ENCODE peak calls at places on chromosomes 11 and 22, in four cellular contexts. Y is mammary epithelial cell, V is breast epithelium, U is fibroblast of mammary gland. J is an unnamed sample.

GRCh38 chr22:27863001-27863400 is 56.1 kb downstream of the PITPNB start:
- DNase-seq in V (no peak), Y (no peak), U (no peak), J (no peak)

GRCh38 chr11:76765863-76766350 is 17.2 kb upstream of the TSKU start:
- DNase-seq in U (no peak), Y (no peak), V (no peak), J (no peak)

GRCh38 chr22:47626428-47627390 is 864.3 kb downstream of the TBC1D22A start:
- DNase-seq in Y (no peak), V (no peak), U (no peak), J (no peak)

GRCh38 chr11:69368119-69368880 is 74.3 kb downstream of the MYEOV start:
- DNase-seq in V (no peak), U (no peak), Y (peak), J (no peak)

GRCh38 chr11:7444582-7444981 is 40.7 kb upstream of the OLFML1 start:
- DNase-seq in U (no peak), V (no peak), Y (no peak), J (no peak)

GRCh38 chr11:123299721-123300120 is 104.7 kb upstream of the CLMP start:
- DNase-seq in Y (no peak), U (no peak), V (no peak), J (no peak)

GRCh38 chr22:19597399-19597735 is 73.2 kb upstream of the CLDN5 start:
- DNase-seq in U (no peak), Y (no peak), V (no peak), J (no peak)

GRCh38 chr11:64131657-64132387 is 34.1 kb downstream of the MACROD1 start:
- DNase-seq in V (no peak), Y (no peak), U (no peak), J (no peak)

GRCh38 chr22:48663297-48663696 is 1164.4 kb downstream of the BRD1 start:
- DNase-seq in Y (no peak), V (no peak), U (peak), J (no peak)

GRCh38 chr11:26480041-26480440 is 92.0 kb downstream of the MUC15 start:
- DNase-seq in Y (no peak), V (no peak), U (peak), J (no peak)

GRCh38 chr22:41096841-41097240 is 4.4 kb downstream of the EP300 start:
- DNase-seq in V (no peak), Y (no peak), U (no peak), J (no peak)

GRCh38 chr11:132312616-132313210 is 942.3 kb downstream of the NTM start:
- DNase-seq in V (no peak), U (peak), Y (no peak), J (no peak)

GRCh38 chr11:66020618-66021357 is 5.5 kb downstream of the CATSPER1 start:
- DNase-seq in V (no peak), Y (peak), U (peak), J (no peak)

GRCh38 chr22:38088723-38089473 is 4.9 kb upstream of the SLC16A8 start:
- DNase-seq in Y (peak), U (peak), V (no peak), J (no peak)

GRCh38 chr11:78791254-78791653 is 216.6 kb upstream of the NARS2 start:
- DNase-seq in V (no peak), Y (no peak), U (no peak), J (no peak)

GRCh38 chr22:17501679-17502285 is 61.5 kb upstream of the SLC25A18 start:
- DNase-seq in V (no peak), U (peak), Y (peak), J (no peak)
- TF ChIP-seq CTCF in V (peak), U (peak), Y (peak), J (no peak)

GRCh38 chr11:1922411-1923113 is 3.1 kb downstream of the TNNT3 start:
- DNase-seq in Y (no peak), U (no peak), V (no peak), J (no peak)

GRCh38 chr11:1920128-1920908 is 815 bp downstream of the TNNT3 start:
- DNase-seq in Y (no peak), U (no peak), V (no peak), J (no peak)

GRCh38 chr11:1919428-1920127 is at the start of gene TNNT3:
- DNase-seq in U (no peak), V (no peak), Y (no peak), J (no peak)

GRCh38 chr11:1921576-1922141 is 2.2 kb downstream of the TNNT3 start:
- DNase-seq in U (peak), Y (no peak), V (no peak), J (no peak)

GRCh38 chr11:1920909-1921575 is 1.5 kb downstream of the TNNT3 start:
- DNase-seq in U (no peak), V (no peak), Y (no peak), J (no peak)
- TF ChIP-seq CTCF in U (no peak), V (no peak), Y (no peak), J (no peak)

DNA sequence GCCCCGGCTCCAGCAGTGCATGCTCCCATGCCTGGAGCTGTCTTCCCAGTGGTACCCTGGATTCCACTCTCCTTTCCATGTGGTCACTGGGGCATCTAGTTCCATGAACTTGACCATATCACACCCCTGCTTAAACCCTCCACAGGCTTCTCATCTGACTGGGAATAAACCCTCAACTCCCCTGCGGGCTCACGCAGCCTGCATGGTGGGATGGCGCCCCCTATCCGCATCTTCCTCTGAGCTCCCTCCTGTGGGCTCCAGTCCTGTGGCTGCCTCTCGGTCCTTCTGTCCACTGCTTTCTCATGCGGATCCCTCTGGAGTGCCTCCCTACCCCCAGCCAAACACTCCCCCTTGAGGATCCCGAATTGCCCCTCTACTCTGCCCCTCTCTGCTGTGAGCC is 41.4 kb upstream of the TTLL12 start:
- DNase-seq in Y (no peak), U (peak), V (no peak), J (no peak)
- TF ChIP-seq CTCF in Y (peak), U (peak), V (no peak), J (no peak)

GRCh38 chr11:60321051-60321450 is 6.0 kb upstream of the MS4A6E start:
- DNase-seq in Y (no peak), U (no peak), V (no peak), J (no peak)

GRCh38 chr11:60315866-60316265 is 11.2 kb upstream of the MS4A6E start:
- DNase-seq in U (no peak), V (no peak), Y (no peak), J (no peak)

GRCh38 chr11:60314607-60315321 is 12.3 kb upstream of the MS4A6E start:
- DNase-seq in V (no peak), Y (no peak), U (no peak), J (no peak)

GRCh38 chr11:60316317-60316716 is 10.7 kb upstream of the MS4A6E start:
- DNase-seq in V (no peak), Y (no peak), U (no peak), J (no peak)

GRCh38 chr11:60318726-60319125 is 8.3 kb upstream of the MS4A6E start:
- DNase-seq in U (no peak), V (no peak), Y (peak), J (no peak)
- TF ChIP-seq CTCF in U (no peak), V (no peak), Y (no peak), J (no peak)

DNA sequence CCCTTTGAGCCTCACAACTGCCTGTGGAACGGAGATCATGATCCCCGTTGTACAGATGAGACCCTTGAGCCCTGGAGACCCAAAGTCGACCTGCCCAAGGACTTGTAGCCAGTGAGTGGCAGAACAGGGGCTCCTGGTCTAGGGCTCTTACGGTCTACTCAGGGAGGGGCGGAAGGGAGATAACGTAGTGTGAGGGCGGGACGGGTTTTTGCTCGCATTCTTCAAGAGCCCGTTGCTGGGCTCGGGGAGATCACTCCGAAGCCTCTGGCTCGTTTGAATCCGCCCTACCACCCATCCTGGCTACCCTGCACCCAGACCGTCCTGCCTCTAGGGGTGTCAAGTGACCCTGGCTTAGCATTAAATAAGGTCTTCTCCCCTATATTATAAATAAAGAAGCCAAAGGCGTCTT is 637 bp downstream of the CRY2 start:
- DNase-seq in Y (peak), V (no peak), U (peak), J (no peak)
- TF ChIP-seq CTCF in Y (peak), V (no peak), U (peak), J (no peak)

J was measured in omental fat pad.